ENCODE peak calls at places on chromosomes 11 and 22, in four cellular contexts. M, I, Z and O are unnamed samples.

GRCh38 chr22:45224988-45225731 is 15.5 kb downstream of the KIAA0930 start:
- DNase-seq in M (no peak), Z (no peak), I (peak), O (no peak)

GRCh38 chr11:84465040-84465439 is 1162.1 kb downstream of the DLG2 start:
- DNase-seq in Z (no peak), I (no peak), M (no peak), O (no peak)

GRCh38 chr11:100670140-100670539 is 16.9 kb upstream of the ARHGAP42 start:
- DNase-seq in Z (peak), I (no peak), M (no peak), O (no peak)

GRCh38 chr22:22752556-22753477 is 108.4 kb downstream of the GGTLC2 start:
- DNase-seq in M (no peak), I (no peak), Z (no peak), O (no peak)

GRCh38 chr11:117378966-117379865 is 51.6 kb downstream of the CEP164 start:
- DNase-seq in M (no peak), I (peak), Z (no peak), O (no peak)

GRCh38 chr22:49883294-49883640 is 29.6 kb downstream of the ZBED4 start:
- DNase-seq in Z (no peak), I (no peak), M (no peak), O (no peak)

GRCh38 chr11:11584446-11584810 is 37.4 kb downstream of the GALNT18 start:
- DNase-seq in Z (no peak), I (no peak), M (no peak), O (no peak)

GRCh38 chr22:36577019-36577418 is 48.1 kb upstream of the EIF3D start:
- DNase-seq in I (no peak), M (no peak), Z (no peak), O (no peak)

GRCh38 chr22:17387356-17387755 is 18.1 kb downstream of the CECR2 start:
- DNase-seq in Z (no peak), I (no peak), M (no peak), O (no peak)

GRCh38 chr11:123640677-123641494 is 13.5 kb downstream of the SCN3B start:
- DNase-seq in M (peak), Z (peak), I (no peak), O (peak)

GRCh38 chr11:1353383-1354124 is 36.2 kb upstream of the BRSK2 start:
- DNase-seq in M (no peak), I (peak), Z (no peak), O (no peak)

GRCh38 chr11:35927730-35928129 is 16.1 kb upstream of the LDLRAD3 start:
- DNase-seq in Z (no peak), I (peak), M (no peak), O (no peak)

GRCh38 chr11:117523680-117524079 is 196.0 kb downstream of the CEP164 start:
- DNase-seq in Z (no peak), I (no peak), M (no peak), O (no peak)

GRCh38 chr11:122050021-122050710 is 65.8 kb downstream of the BLID start:
- DNase-seq in I (no peak), Z (no peak), M (no peak), O (no peak)

GRCh38 chr11:91158297-91158696 is 935.4 kb upstream of the CHORDC1 start:
- DNase-seq in M (no peak), I (no peak), Z (no peak), O (no peak)